ENCODE peak calls at places on chromosomes 3 and 15, in ten cellular contexts. G is tibial nerve, W is spleen, S is body of pancreas, Q is esophagus muscularis mucosa, V is adrenal gland, I is GM12878, H is sigmoid colon, D is vagina, N is endothelial cell of umbilical vein. R is an unnamed sample.

GRCh38 chr3:17579289-17580031 is 163.0 kb downstream of the TBC1D5 start:
- DNase-seq in G (no peak), W (no peak), S (no peak), Q (no peak), V (no peak), I (peak; percentile 60), H (no peak), D (no peak), N (peak; percentile 62), R (no peak)

GRCh38 chr3:139561959-139562676 is 22.6 kb upstream of the RBP1 start:
- DNase-seq in G (peak; percentile 38), W (no peak), S (peak; percentile 70), Q (peak; percentile 89), V (peak; percentile 63), I (no peak), H (no peak), D (no peak), N (peak; percentile 37), R (peak; percentile 25)

GRCh38 chr3:159593927-159594605 is 394.6 kb upstream of the IL12A start:
- DNase-seq in G (no peak), W (no peak), S (no peak), Q (no peak), V (no peak), I (no peak), H (no peak), D (no peak), N (peak; percentile 89), R (no peak)

GRCh38 chr3:79769234-79769633 is 1.4 kb upstream of the ROBO1 start:
- DNase-seq in G (no peak), W (no peak), S (no peak), Q (no peak), V (no peak), I (no peak), H (no peak), D (no peak), N (no peak), R (no peak)

GRCh38 chr3:72458365-72458764 is 389.9 kb downstream of the SHQ1 start:
- DNase-seq in G (no peak), W (no peak), S (no peak), Q (no peak), V (no peak), I (no peak), H (no peak), D (no peak), N (no peak), R (no peak)

GRCh38 chr3:3191675-3192480 is 12.4 kb upstream of the CRBN start:
- DNase-seq in G (no peak), W (no peak), S (no peak), Q (no peak), V (no peak), I (no peak), H (no peak), D (no peak), N (peak; percentile 13), R (no peak)

GRCh38 chr3:51717446-51717845 is 10.6 kb downstream of the GRM2 start:
- DNase-seq in G (no peak), W (no peak), S (no peak), Q (peak; percentile 64), V (no peak), I (no peak), H (no peak), D (no peak), N (no peak), R (no peak)

GRCh38 chr3:16463119-16463518 is 50.4 kb downstream of the RFTN1 start:
- DNase-seq in G (no peak), W (no peak), S (no peak), Q (no peak), V (no peak), I (no peak), H (no peak), D (no peak), N (no peak), R (no peak)

GRCh38 chr3:141646760-141647561 is 91.1 kb upstream of the RNF7 start:
- DNase-seq in G (peak; percentile 33), W (no peak), S (no peak), Q (no peak), V (peak; percentile 87), I (no peak), H (no peak), D (no peak), N (peak; percentile 58), R (peak; percentile 45)

GRCh38 chr3:11078826-11079520 is 75.3 kb upstream of the HRH1 start:
- DNase-seq in G (no peak), W (no peak), S (no peak), Q (no peak), V (peak; percentile 20), I (no peak), H (no peak), D (no peak), N (no peak), R (no peak)

GRCh38 chr3:82000773-82001172 is 239.3 kb upstream of the GBE1 start:
- DNase-seq in G (no peak), W (no peak), S (peak; percentile 68), Q (no peak), V (no peak), I (no peak), H (no peak), D (no peak), N (no peak), R (no peak)

GRCh38 chr3:151925419-151925818 is 52.0 kb downstream of the SUCNR1 start:
- DNase-seq in G (no peak), W (no peak), S (no peak), Q (no peak), V (no peak), I (no peak), H (no peak), D (no peak), N (no peak), R (no peak)

GRCh38 chr3:10494180-10494579 is 11.2 kb downstream of the ATP2B2 start:
- DNase-seq in G (no peak), W (no peak), S (no peak), Q (no peak), V (no peak), I (no peak), H (no peak), D (no peak), N (no peak), R (no peak)

GRCh38 chr15:85131915-85132314 is 150.3 kb downstream of the PDE8A start:
- DNase-seq in G (no peak), W (no peak), S (no peak), Q (no peak), V (no peak), I (no peak), H (no peak), D (no peak), N (no peak), R (no peak)

GRCh38 chr15:66586155-66586976 is 20.6 kb upstream of the LCTL start:
- DNase-seq in G (no peak), W (no peak), S (no peak), Q (no peak), V (no peak), I (no peak), H (no peak), D (no peak), N (no peak), R (no peak)

GRCh38 chr15:80835338-80835737 is 56.2 kb downstream of the CEMIP start:
- DNase-seq in G (no peak), W (no peak), S (no peak), Q (no peak), V (no peak), I (no peak), H (no peak), D (no peak), N (no peak), R (no peak)

GRCh38 chr3:150469931-150470740 is 62.0 kb downstream of the TSC22D2 start:
- DNase-seq in G (no peak), W (no peak), S (no peak), Q (no peak), V (no peak), I (no peak), H (no peak), D (no peak), N (no peak), R (no peak)

GRCh38 chr3:50525987-50526386 is 22.6 kb upstream of the CACNA2D2 start:
- DNase-seq in G (peak; percentile 28), W (no peak), S (no peak), Q (no peak), V (peak; percentile 42), I (no peak), H (no peak), D (no peak), N (no peak), R (peak; percentile 59)

GRCh38 chr3:195195321-195196209 is 75.4 kb downstream of the XXYLT1 start:
- DNase-seq in G (peak; percentile 40), W (no peak), S (no peak), Q (no peak), V (peak; percentile 17), I (no peak), H (peak; percentile 65), D (no peak), N (peak; percentile 57), R (no peak)

GRCh38 chr15:74383695-74384565 is 16.5 kb upstream of the CYP11A1 start:
- DNase-seq in G (no peak), W (peak; percentile 87), S (no peak), Q (no peak), V (no peak), I (peak; percentile 93), H (no peak), D (no peak), N (no peak), R (peak; percentile 37)
- H3K27me3 ChIP-seq in G (no peaks in the 10 kb centered on the region), W (no peaks in the 10 kb centered on the region), S (no peaks in the 10 kb centered on the region), Q (no peaks in the 10 kb centered on the region), V (no peaks in the 10 kb centered on the region), I (no peaks in the 10 kb centered on the region), H (peaks cover 8% of the 10 kb centered on the region), D (no peaks in the 10 kb centered on the region), N (no peaks in the 10 kb centered on the region), R (no peaks in the 10 kb centered on the region)

GRCh38 chr3:154121236-154122095 is at the start of gene ARHGEF26:
- DNase-seq in G (peak; percentile 86), W (peak; percentile 90), S (peak; percentile 94), Q (peak; percentile 94), V (peak; percentile 66), I (no peak), H (peak; percentile 95), D (no peak), N (peak; percentile 84), R (peak; percentile 91)
- TF ChIP-seq POLR2A in G (peak; percentile 67), W (no peak), S (peak; percentile 42), Q (no peak), V (no peak), I (no peak), H (peak; percentile 81), D (peak; percentile 44), N (no peak), R (no peak)

DNA sequence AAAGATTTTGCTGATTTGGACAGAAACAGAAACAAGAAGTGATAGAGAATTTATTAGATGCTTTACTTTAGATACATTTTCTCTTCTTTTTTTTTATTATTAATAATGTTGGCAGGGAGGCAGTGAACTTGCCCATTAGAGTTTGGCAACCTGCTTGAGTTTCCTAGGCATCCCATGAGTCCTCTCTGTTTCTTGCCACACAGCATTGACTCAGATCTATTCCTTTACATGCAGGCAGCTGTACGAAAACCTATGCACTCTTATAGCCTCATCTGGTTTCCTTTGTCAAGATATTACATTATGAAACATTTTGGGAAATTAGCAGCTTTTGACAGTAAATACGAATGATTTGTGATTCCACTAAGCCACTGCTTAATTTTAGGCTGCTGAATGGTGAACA is 23.2 kb downstream of the IL1RAP start:
- DNase-seq in G (no peak), W (no peak), S (no peak), Q (no peak), V (no peak), I (no peak), H (no peak), D (no peak), N (no peak), R (no peak)
- H3K27me3 ChIP-seq in G (no peaks in the 10 kb centered on the region), W (no peaks in the 10 kb centered on the region), S (no peaks in the 10 kb centered on the region), Q (no peaks in the 10 kb centered on the region), V (no peaks in the 10 kb centered on the region), I (no peaks in the 10 kb centered on the region), H (no peaks in the 10 kb centered on the region), D (no peaks in the 10 kb centered on the region), N (no peaks in the 10 kb centered on the region), R (no peaks in the 10 kb centered on the region)

GRCh38 chr3:24433838-24434591 is 60.6 kb downstream of the THRB start:
- DNase-seq in G (no peak), W (no peak), S (no peak), Q (no peak), V (no peak), I (no peak), H (no peak), D (no peak), N (no peak), R (no peak)
- TF ChIP-seq POLR2A in G (no peak), W (no peak), S (no peak), Q (no peak), V (no peak), I (no peak), H (no peak), D (no peak), N (no peak), R (no peak)